ENCODE peak calls at places on chromosome 13, in five cellular contexts. H, M, O, P and I are unnamed samples.

GRCh38 chr13:35016362-35017148 is 74.5 kb downstream of the NBEA start:
- DNase-seq in H (no peak), M (no peak), O (no peak), P (peak), I (peak)

GRCh38 chr13:67043901-67044300 is 186.2 kb downstream of the PCDH9 start:
- DNase-seq in H (no peak), M (no peak), O (no peak), P (peak), I (no peak)

GRCh38 chr13:48199404-48199991 is 33.5 kb upstream of the ITM2B start:
- DNase-seq in H (no peak), M (no peak), O (no peak), P (no peak), I (no peak)

GRCh38 chr13:70809588-70809987 is 701.3 kb upstream of the KLHL1 start:
- DNase-seq in H (peak), M (no peak), O (no peak), P (no peak), I (no peak)

GRCh38 chr13:39347926-39348901 is 254.8 kb downstream of the LHFPL6 start:
- DNase-seq in H (peak), M (no peak), O (no peak), P (no peak), I (peak)

GRCh38 chr13:43057653-43058317 is 34.4 kb downstream of the DNAJC15 start:
- DNase-seq in H (peak), M (no peak), O (no peak), P (peak), I (no peak)

GRCh38 chr13:76271728-76272232 is 614.4 kb downstream of the KCTD12 start:
- DNase-seq in H (peak), M (no peak), O (no peak), P (no peak), I (no peak)

GRCh38 chr13:102517959-102518358 is 78.8 kb upstream of the TPP2 start:
- DNase-seq in H (no peak), M (no peak), O (no peak), P (no peak), I (no peak)

GRCh38 chr13:47146136-47146535 is 249.3 kb upstream of the HTR2A start:
- DNase-seq in H (no peak), M (no peak), O (no peak), P (peak), I (no peak)

GRCh38 chr13:73158851-73159250 is 100.0 kb downstream of the KLF5 start:
- DNase-seq in H (no peak), M (no peak), O (no peak), P (peak), I (no peak)

GRCh38 chr13:63364159-63364558 is 1948.5 kb upstream of the PCDH20 start:
- DNase-seq in H (no peak), M (no peak), O (no peak), P (no peak), I (no peak)

GRCh38 chr13:26503826-26504594 is 53.5 kb upstream of the WASF3 start:
- DNase-seq in H (no peak), M (no peak), O (no peak), P (no peak), I (no peak)

GRCh38 chr13:114341003-114341777 is 26.9 kb downstream of the CHAMP1 start:
- DNase-seq in H (no peak), M (no peak), O (no peak), P (no peak), I (no peak)

GRCh38 chr13:113927661-113928581 is 46.0 kb downstream of the C13orf46 start:
- DNase-seq in H (no peak), M (peak), O (no peak), P (peak), I (no peak)

GRCh38 chr13:99442273-99442895 is 58.9 kb upstream of the TM9SF2 start:
- DNase-seq in H (peak), M (peak), O (peak), P (peak), I (peak)

GRCh38 chr13:104181526-104182231 is 1115.5 kb upstream of the SLC10A2 start:
- DNase-seq in H (peak), M (no peak), O (no peak), P (no peak), I (no peak)

GRCh38 chr13:31236211-31236786 is 36.5 kb downstream of the B3GLCT start:
- DNase-seq in H (no peak), M (no peak), O (no peak), P (peak), I (peak)

GRCh38 chr13:103466761-103467160 is 400.5 kb upstream of the SLC10A2 start:
- DNase-seq in H (no peak), M (no peak), O (no peak), P (no peak), I (no peak)

GRCh38 chr13:112587359-112587766 is 590 bp downstream of the TUBGCP3 start:
- DNase-seq in H (peak), M (peak), O (peak), P (peak), I (peak)

GRCh38 chr13:113457510-113457909 is 4.2 kb upstream of the ADPRHL1 start:
- DNase-seq in H (peak), M (peak), O (no peak), P (no peak), I (no peak)

GRCh38 chr13:104691765-104692164 is 1625.5 kb upstream of the SLC10A2 start:
- DNase-seq in H (no peak), M (no peak), O (no peak), P (no peak), I (no peak)

GRCh38 chr13:80305737-80306136 is 35.2 kb downstream of the SPRY2 start:
- DNase-seq in H (no peak), M (no peak), O (no peak), P (no peak), I (no peak)

GRCh38 chr13:99386911-99387788 is 80.0 kb upstream of the GPR183 start:
- DNase-seq in H (peak), M (peak), O (peak), P (no peak), I (peak)

GRCh38 chr13:45242524-45242923 is 41.7 kb upstream of the KCTD4 start:
- DNase-seq in H (no peak), M (no peak), O (no peak), P (no peak), I (no peak)

GRCh38 chr13:19069684-19070397 is 111.8 kb downstream of the TUBA3C start:
- DNase-seq in H (no peak), M (no peak), O (no peak), P (no peak), I (no peak)

GRCh38 chr13:42762917-42763316 is 18.5 kb upstream of the FAM216B start:
- DNase-seq in H (no peak), M (no peak), O (no peak), P (peak), I (no peak)

GRCh38 chr13:113929628-113930615 is 44.0 kb downstream of the C13orf46 start:
- DNase-seq in H (no peak), M (peak), O (no peak), P (no peak), I (peak)

GRCh38 chr13:79519252-79519651 is 38.3 kb downstream of the NDFIP2 start:
- DNase-seq in H (no peak), M (no peak), O (no peak), P (peak), I (no peak)

GRCh38 chr13:32600891-32601290 is 14.6 kb downstream of the PDS5B start:
- DNase-seq in H (no peak), M (no peak), O (no peak), P (no peak), I (no peak)

GRCh38 chr13:109917422-109917821 is 131.0 kb upstream of the IRS2 start:
- DNase-seq in H (no peak), M (no peak), O (no peak), P (no peak), I (no peak)

GRCh38 chr13:23430664-23431063 is 2.8 kb downstream of the SACS start:
- DNase-seq in H (no peak), M (no peak), O (no peak), P (no peak), I (no peak)

GRCh38 chr13:31179754-31180153 is 18.1 kb upstream of the HSPH1 start:
- DNase-seq in H (no peak), M (no peak), O (no peak), P (no peak), I (no peak)

GRCh38 chr13:109919715-109920375 is 133.5 kb upstream of the IRS2 start:
- DNase-seq in H (no peak), M (no peak), O (no peak), P (peak), I (no peak)

GRCh38 chr13:35720290-35720689 is 243.8 kb upstream of the MAB21L1 start:
- DNase-seq in H (no peak), M (no peak), O (no peak), P (no peak), I (no peak)

GRCh38 chr13:27338816-27339215 is 68.2 kb downstream of the RASL11A start:
- DNase-seq in H (peak), M (no peak), O (no peak), P (no peak), I (peak)

GRCh38 chr13:95368998-95369397 is 67.7 kb upstream of the ABCC4 start:
- DNase-seq in H (no peak), M (no peak), O (no peak), P (no peak), I (no peak)

GRCh38 chr13:32285633-32285965 is 29.6 kb downstream of the ZAR1L start:
- DNase-seq in H (no peak), M (no peak), O (no peak), P (peak), I (no peak)